ENCODE peak calls at places on chromosomes 12 and 14, in ten cellular contexts. E is HL-60, D is AG04450, G is right lobe of liver, N is A549, Q is endothelial cell, O is foreskin keratinocyte, B is tibial artery, W is RWPE2, M is IMR-90. I is an unnamed sample.

GRCh38 chr12:50100561-50100960 is 3.2 kb upstream of the GPD1 start:
- DNase-seq in G (no peak), W (no peak), B (no peak), M (no peak), Q (no peak), O (no peak), N (no peak), D (no peak), E (no peak), I (no peak)

GRCh38 chr14:54881761-54882401 is 20.7 kb downstream of the GCH1 start:
- DNase-seq in M (peak), W (no peak), D (no peak), E (no peak), B (no peak), Q (no peak), O (no peak), G (no peak), N (no peak), I (peak)

GRCh38 chr12:3242199-3242863 is 165.2 kb downstream of the TSPAN9 start:
- DNase-seq in W (no peak), D (no peak), Q (no peak), M (no peak), B (no peak), G (no peak), N (peak), E (no peak), O (no peak), I (no peak)

GRCh38 chr12:132904718-132905328 is 17.4 kb upstream of the CHFR start:
- DNase-seq in D (no peak), G (peak), W (no peak), N (no peak), B (peak), Q (peak), M (no peak), E (no peak), O (peak), I (peak)

GRCh38 chr14:65045691-65046090 is 56.6 kb downstream of the MAX start:
- DNase-seq in G (no peak), Q (no peak), B (no peak), D (no peak), E (no peak), M (no peak), N (no peak), W (no peak), O (no peak), I (no peak)

GRCh38 chr12:581321-581720 is 81.9 kb downstream of the NINJ2 start:
- DNase-seq in B (no peak), G (no peak), Q (no peak), O (no peak), E (no peak), N (no peak), M (no peak), D (no peak), W (no peak), I (no peak)

GRCh38 chr14:31122098-31122611 is 85.4 kb downstream of the HECTD1 start:
- DNase-seq in G (no peak), O (peak), W (no peak), E (peak), Q (no peak), D (no peak), N (no peak), B (no peak), M (peak), I (no peak)

GRCh38 chr14:88821888-88822287 is 2.6 kb upstream of the TTC8 start:
- DNase-seq in N (no peak), O (no peak), M (no peak), G (no peak), Q (no peak), B (no peak), W (no peak), E (no peak), D (no peak), I (no peak)

GRCh38 chr14:48325486-48325885 is 650.1 kb upstream of the MDGA2 start:
- DNase-seq in W (no peak), G (no peak), D (no peak), M (peak), N (no peak), Q (no peak), O (peak), B (no peak), E (no peak), I (no peak)

GRCh38 chr14:21860172-21860571 is 186.6 kb upstream of the OR4E1 start:
- DNase-seq in W (no peak), D (no peak), B (no peak), M (no peak), N (peak), Q (peak), G (no peak), E (no peak), O (no peak), I (peak)

GRCh38 chr12:94187351-94187750 is 39.0 kb downstream of the PLXNC1 start:
- DNase-seq in M (no peak), W (no peak), O (no peak), Q (no peak), G (no peak), N (no peak), E (no peak), D (no peak), B (no peak), I (no peak)

GRCh38 chr12:126159139-126159538 is 1093.9 kb downstream of the AACS start:
- DNase-seq in N (no peak), Q (no peak), D (no peak), E (no peak), M (no peak), W (no peak), G (no peak), B (no peak), O (no peak), I (no peak)

GRCh38 chr12:52605542-52605941 is 4.3 kb upstream of the KRT72 start:
- DNase-seq in G (no peak), N (no peak), O (no peak), E (no peak), W (no peak), D (no peak), B (no peak), M (no peak), Q (no peak), I (no peak)

GRCh38 chr14:70317969-70318634 is 41.4 kb downstream of the COX16 start:
- DNase-seq in G (no peak), Q (peak), W (no peak), D (peak), B (no peak), N (peak), M (peak), O (peak), E (no peak), I (peak)

GRCh38 chr12:54980341-54980740 is 4.2 kb downstream of the TESPA1 start:
- DNase-seq in M (no peak), O (no peak), D (no peak), N (no peak), E (no peak), B (no peak), Q (no peak), G (no peak), W (no peak), I (peak)

GRCh38 chr12:38585090-38585489 is 268.5 kb downstream of the ALG10B start:
- DNase-seq in M (no peak), W (no peak), E (no peak), N (no peak), Q (no peak), G (no peak), B (no peak), D (no peak), O (no peak), I (no peak)

GRCh38 chr12:68304626-68305025 is 27.5 kb downstream of the MDM1 start:
- DNase-seq in W (no peak), M (peak), G (no peak), B (no peak), Q (no peak), D (no peak), E (no peak), O (peak), N (no peak), I (no peak)

GRCh38 chr12:87827638-87828264 is 201.4 kb downstream of the C12orf50 start:
- DNase-seq in D (peak), G (no peak), Q (no peak), W (no peak), N (peak), B (no peak), E (no peak), M (peak), O (peak), I (no peak)

GRCh38 chr12:124704619-124705018 is 137.2 kb upstream of the NCOR2 start:
- DNase-seq in M (no peak), Q (no peak), E (no peak), O (no peak), D (no peak), B (no peak), W (no peak), N (no peak), G (no peak), I (no peak)

GRCh38 chr14:68109132-68109531 is 289.6 kb downstream of the RAD51B start:
- DNase-seq in W (no peak), O (no peak), N (no peak), G (no peak), D (no peak), M (peak), Q (no peak), B (no peak), E (no peak), I (no peak)

GRCh38 chr12:94092516-94093241 is 55.7 kb upstream of the PLXNC1 start:
- DNase-seq in M (peak), W (no peak), Q (no peak), O (peak), E (no peak), D (no peak), G (no peak), B (peak), N (no peak), I (no peak)

GRCh38 chr12:78018146-78018910 is 187.6 kb downstream of the NAV3 start:
- DNase-seq in B (no peak), G (no peak), O (no peak), M (peak), W (no peak), D (peak), N (no peak), E (no peak), Q (no peak), I (no peak)

GRCh38 chr14:100670017-100670974 is 56.4 kb upstream of the DLK1 start:
- DNase-seq in D (no peak), G (no peak), B (no peak), M (no peak), E (no peak), W (no peak), Q (no peak), O (no peak), N (no peak), I (no peak)

GRCh38 chr12:132453361-132454133 is 36.4 kb upstream of the FBRSL1 start:
- DNase-seq in D (no peak), M (peak), O (no peak), G (no peak), E (no peak), Q (no peak), B (no peak), N (no peak), W (peak), I (no peak)

GRCh38 chr14:65333926-65334687 is 78.4 kb upstream of the FUT8 start:
- DNase-seq in O (peak), E (no peak), G (no peak), M (peak), W (no peak), B (no peak), Q (no peak), N (no peak), D (peak), I (no peak)

GRCh38 chr12:12527820-12528296 is 34.8 kb downstream of the DUSP16 start:
- DNase-seq in M (no peak), N (no peak), W (no peak), D (no peak), G (no peak), B (no peak), Q (no peak), E (no peak), O (no peak), I (no peak)

GRCh38 chr14:92670967-92671366 is 77.5 kb downstream of the LGMN start:
- DNase-seq in M (peak), B (no peak), E (no peak), Q (no peak), O (no peak), G (peak), W (no peak), D (no peak), N (no peak), I (peak)

GRCh38 chr14:100868621-100869370 is 34.7 kb downstream of the RTL1 start:
- DNase-seq in W (peak), D (no peak), N (no peak), E (no peak), Q (no peak), G (peak), M (no peak), B (peak), O (no peak), I (no peak)

GRCh38 chr14:105383083-105383730 is 15.1 kb upstream of the TEX22 start:
- DNase-seq in D (no peak), O (no peak), M (no peak), Q (no peak), W (peak), E (no peak), G (peak), N (no peak), B (no peak), I (no peak)

GRCh38 chr12:90970471-90970870 is 15.5 kb upstream of the CCER1 start:
- DNase-seq in G (no peak), E (no peak), Q (no peak), N (peak), M (peak), O (peak), D (no peak), B (no peak), W (no peak), I (no peak)

GRCh38 chr12:110165540-110166159 is 41.5 kb downstream of the IFT81 start:
- DNase-seq in M (no peak), N (no peak), W (no peak), D (no peak), E (no peak), O (no peak), B (no peak), Q (no peak), G (no peak), I (no peak)

GRCh38 chr12:1246637-1247036 is 255.6 kb downstream of the ERC1 start:
- DNase-seq in N (no peak), G (no peak), D (no peak), Q (no peak), O (no peak), E (no peak), W (no peak), B (no peak), M (no peak), I (no peak)

GRCh38 chr14:106694638-106695393 is 1168.4 kb downstream of the TMEM121 start:
- DNase-seq in D (no peak), Q (no peak), M (no peak), N (peak), E (peak), O (no peak), W (no peak), G (no peak), B (no peak), I (peak)

GRCh38 chr14:106686533-106686932 is 1160.2 kb downstream of the TMEM121 start:
- DNase-seq in N (no peak), O (no peak), B (no peak), W (no peak), D (no peak), M (no peak), Q (no peak), G (no peak), E (no peak), I (no peak)

GRCh38 chr14:106690333-106690891 is 1164.0 kb downstream of the TMEM121 start:
- DNase-seq in N (no peak), G (no peak), D (no peak), Q (no peak), O (no peak), M (no peak), W (no peak), B (no peak), E (no peak), I (no peak)

DNA sequence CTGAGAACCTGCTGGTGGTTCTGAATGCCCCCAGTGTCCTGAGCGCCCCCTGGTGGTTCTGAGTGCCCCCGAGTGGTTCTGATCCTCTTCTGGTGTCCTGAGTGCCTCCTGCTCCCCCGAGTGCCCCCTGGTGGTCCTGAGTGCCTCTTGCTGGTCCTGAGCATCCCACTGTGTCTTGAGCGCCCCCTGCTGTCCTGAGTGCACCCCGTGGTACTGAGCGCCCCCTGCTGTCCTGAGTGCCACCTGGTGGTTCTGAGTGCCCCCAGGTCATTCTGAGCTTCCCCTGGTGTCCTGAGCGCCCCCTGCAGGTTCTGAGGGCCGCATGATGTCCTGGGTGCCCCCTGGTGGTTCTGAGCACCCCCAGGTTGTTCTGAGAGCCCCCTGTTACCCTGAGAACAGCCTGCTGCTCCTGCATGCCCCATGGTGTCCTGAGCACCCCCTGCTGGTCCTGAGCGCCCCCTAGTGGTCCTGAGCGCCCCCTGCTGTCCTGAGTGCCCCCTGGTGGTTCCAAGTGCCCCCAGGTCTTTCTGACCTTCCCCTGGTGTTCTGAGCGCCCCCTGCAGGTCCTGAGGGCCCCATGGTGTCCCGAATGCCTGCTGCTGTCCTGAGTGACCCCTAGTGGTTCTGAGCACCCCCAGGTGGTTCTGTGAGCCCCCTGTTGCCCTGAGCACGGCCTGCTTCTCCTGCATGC is 1165.4 kb downstream of the TMEM121 start:
- DNase-seq in O (no peak), N (peak), D (no peak), W (no peak), G (peak), B (no peak), Q (no peak), E (peak), M (no peak), I (peak)
- TF ChIP-seq CTCF in O (peak), N (no peak), D (no peak), W (peak), G (peak), B (no peak), Q (peak), E (peak), M (peak), I (peak)

DNA sequence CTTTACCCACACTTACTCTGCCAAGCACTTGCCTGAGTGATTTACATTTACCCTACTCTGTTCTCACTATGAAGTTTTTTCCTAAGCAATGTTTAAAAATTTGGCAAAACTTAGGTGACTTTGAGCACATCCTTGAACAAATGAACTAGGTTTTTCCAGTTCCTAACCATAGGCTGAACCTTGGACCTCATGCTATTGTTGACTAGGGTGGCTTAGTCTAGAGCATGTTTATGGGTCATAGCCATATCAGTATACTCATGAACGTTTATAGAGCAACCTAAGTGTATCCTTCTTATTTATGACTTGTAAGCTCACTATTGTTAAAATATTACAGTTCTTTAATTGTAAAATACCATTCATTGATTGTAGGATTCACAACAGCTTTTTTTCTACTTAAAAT is 85.0 kb upstream of the KRR1 start:
- DNase-seq in B (no peak), D (no peak), N (no peak), M (no peak), E (no peak), G (no peak), Q (no peak), W (no peak), O (no peak), I (no peak)
- TF ChIP-seq CTCF in B (no peak), D (no peak), N (no peak), M (no peak), E (no peak), G (no peak), Q (no peak), W (no peak), O (no peak), I (no peak)

GRCh38 chr14:39426605-39427004 is 5.6 kb downstream of the FBXO33 start:
- DNase-seq in E (no peak), N (peak), W (no peak), G (no peak), O (peak), D (no peak), B (no peak), M (peak), Q (no peak), I (no peak)
- TF ChIP-seq CTCF in E (no peak), N (peak), W (peak), G (peak), O (peak), D (peak), B (peak), M (peak), Q (no peak), I (peak)

DNA sequence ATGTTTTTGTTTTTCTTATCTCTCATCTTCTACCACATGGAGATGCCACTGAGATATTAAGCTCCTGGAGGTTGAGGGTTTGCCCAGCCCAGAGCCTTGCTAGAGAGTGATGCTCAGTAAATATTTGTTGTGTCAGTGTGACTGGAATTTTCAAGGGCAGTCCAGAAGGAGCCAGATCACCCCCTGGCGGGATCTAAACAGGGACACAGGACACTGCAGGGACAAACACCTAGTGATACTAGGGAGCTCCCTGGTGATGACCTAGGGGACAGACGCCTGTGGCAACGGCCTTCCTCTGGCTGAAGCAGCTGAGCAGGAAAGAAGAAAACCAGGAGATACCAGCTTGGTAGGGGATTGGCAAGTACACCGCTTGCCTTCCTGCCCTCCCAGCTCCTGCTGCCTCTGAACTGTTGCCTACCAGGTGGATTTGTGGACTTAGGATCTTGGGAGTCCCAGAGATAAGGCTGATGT is 714.4 kb upstream of the TBX3 start:
- DNase-seq in O (no peak), W (no peak), N (peak), B (no peak), E (no peak), Q (no peak), D (no peak), M (no peak), G (peak), I (no peak)
- TF ChIP-seq CTCF in O (peak), W (peak), N (peak), B (no peak), E (no peak), Q (no peak), D (no peak), M (peak), G (peak), I (no peak)

DNA sequence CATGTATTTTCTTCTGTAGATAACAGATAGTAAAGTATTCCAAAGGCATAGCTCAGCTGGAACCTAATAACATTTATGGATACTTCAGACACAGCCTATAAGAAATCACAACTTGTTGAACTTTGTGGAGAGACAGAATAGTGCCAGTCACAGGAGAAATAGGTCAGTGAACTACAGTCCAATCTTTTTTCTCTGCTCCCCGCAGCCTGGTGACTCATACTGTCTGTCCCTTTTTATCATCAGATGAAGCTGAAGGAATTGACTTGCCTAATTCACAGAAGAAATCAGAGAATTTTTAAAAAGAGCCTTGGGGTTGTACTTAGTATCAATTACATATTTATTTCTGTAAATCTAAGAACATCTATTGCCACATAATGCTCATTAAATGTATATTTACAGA is 222.3 kb downstream of the ALG10 start:
- DNase-seq in G (no peak), N (no peak), E (no peak), W (no peak), Q (no peak), D (no peak), B (no peak), O (no peak), M (no peak), I (no peak)
- TF ChIP-seq CTCF in G (no peak), N (no peak), E (no peak), W (no peak), Q (no peak), D (no peak), B (no peak), O (no peak), M (no peak), I (no peak)

GRCh38 chr14:30005114-30005698 is 77.6 kb upstream of the PRKD1 start:
- DNase-seq in Q (peak), N (peak), M (peak), O (peak), G (no peak), W (no peak), D (peak), B (no peak), E (peak), I (no peak)
- TF ChIP-seq CTCF in Q (peak), N (peak), M (peak), O (peak), G (peak), W (peak), D (peak), B (peak), E (peak), I (peak)

DNA sequence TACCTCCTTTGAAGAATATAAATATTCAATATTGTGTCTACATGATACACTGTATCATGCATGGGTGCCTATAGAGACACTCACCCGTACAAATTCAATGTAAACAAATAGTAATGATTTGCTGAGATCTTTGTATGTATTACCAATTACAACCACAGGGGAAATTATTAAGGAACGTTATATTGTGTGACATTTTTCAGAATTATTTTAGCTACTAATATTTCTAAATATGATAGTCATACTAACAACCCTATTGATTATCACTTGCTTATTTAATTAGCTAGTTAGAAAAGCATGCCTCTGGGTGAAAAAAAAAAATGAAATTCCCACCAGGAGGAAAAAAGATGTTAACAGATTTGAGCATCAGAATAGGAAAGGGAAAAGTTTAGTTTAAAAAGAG is 2.1 kb downstream of the SOX5 start:
- DNase-seq in D (no peak), Q (no peak), B (no peak), G (no peak), M (no peak), N (no peak), O (no peak), E (no peak), W (no peak), I (no peak)
- TF ChIP-seq CTCF in D (no peak), Q (peak), B (no peak), G (peak), M (no peak), N (no peak), O (no peak), E (no peak), W (no peak), I (no peak)

I was measured in activated CD8-positive, alpha-beta T cell treated with anti-CD3 and anti-CD28 coated beads for 36 hours.